ENCODE peak calls at places on chromosomes 6 and 20, in six cellular contexts. V, Z, G, O, L and E are unnamed samples.

GRCh38 chr20:62822239-62822787 is 5.5 kb downstream of the COL9A3 start:
- DNase-seq in V (no peak), Z (no peak), G (no peak), O (no peak), L (no peak), E (no peak)

GRCh38 chr20:59013031-59013951 is 5.9 kb upstream of the TUBB1 start:
- DNase-seq in V (no peak), Z (no peak), G (no peak), O (no peak), L (peak), E (no peak)

GRCh38 chr6:37459981-37460800 is 27.2 kb downstream of the CMTR1 start:
- DNase-seq in V (peak), Z (no peak), G (no peak), O (no peak), L (no peak), E (no peak)

GRCh38 chr20:23658989-23659609 is 21.3 kb upstream of the CST3 start:
- DNase-seq in V (no peak), Z (no peak), G (no peak), O (no peak), L (no peak), E (no peak)

GRCh38 chr6:99066041-99066440 is 118.3 kb upstream of the FBXL4 start:
- DNase-seq in V (no peak), Z (no peak), G (no peak), O (no peak), L (no peak), E (no peak)

GRCh38 chr6:113530769-113531168 is 326.4 kb upstream of the MARCKS start:
- DNase-seq in V (no peak), Z (no peak), G (peak), O (no peak), L (no peak), E (no peak)

GRCh38 chr6:29723666-29724588 is 693 bp downstream of the HLA-F start:
- DNase-seq in V (no peak), Z (peak), G (no peak), O (peak), L (no peak), E (peak)

GRCh38 chr6:158536084-158536890 is 23.6 kb upstream of the TMEM181 start:
- DNase-seq in V (peak), Z (peak), G (peak), O (peak), L (peak), E (peak)

GRCh38 chr6:38715016-38715809 is at the start of gene DNAH8:
- DNase-seq in V (no peak), Z (no peak), G (no peak), O (peak), L (peak), E (no peak)

GRCh38 chr6:75206338-75207210 is 721 bp upstream of the COL12A1 start:
- DNase-seq in V (no peak), Z (no peak), G (no peak), O (no peak), L (no peak), E (peak)

GRCh38 chr20:22303523-22303922 is 280.8 kb downstream of the FOXA2 start:
- DNase-seq in V (no peak), Z (no peak), G (no peak), O (no peak), L (no peak), E (no peak)

GRCh38 chr6:111837641-111838500 is 35.4 kb downstream of the FYN start:
- DNase-seq in V (no peak), Z (no peak), G (no peak), O (no peak), L (no peak), E (no peak)

GRCh38 chr6:128508588-128509296 is 11.7 kb downstream of the PTPRK start:
- DNase-seq in V (no peak), Z (no peak), G (peak), O (peak), L (no peak), E (no peak)

GRCh38 chr20:10984899-10985298 is 311.1 kb upstream of the JAG1 start:
- DNase-seq in V (no peak), Z (no peak), G (no peak), O (no peak), L (no peak), E (no peak)

GRCh38 chr6:7749493-7749892 is 23.6 kb downstream of the BMP6 start:
- DNase-seq in V (no peak), Z (no peak), G (no peak), O (no peak), L (no peak), E (no peak)

GRCh38 chr6:25830461-25830860 is 1.4 kb downstream of the SLC17A1 start:
- DNase-seq in V (no peak), Z (no peak), G (no peak), O (no peak), L (no peak), E (no peak)

GRCh38 chr6:31821301-31822037 is 6.1 kb upstream of the HSPA1B start:
- DNase-seq in V (peak), Z (no peak), G (peak), O (peak), L (peak), E (peak)

GRCh38 chr6:13217206-13217905 is 111.0 kb downstream of the TBC1D7 start:
- DNase-seq in V (no peak), Z (no peak), G (no peak), O (no peak), L (no peak), E (no peak)

GRCh38 chr20:62583424-62583920 is 58.8 kb upstream of the SLCO4A1 start:
- DNase-seq in V (no peak), Z (no peak), G (peak), O (peak), L (no peak), E (no peak)

GRCh38 chr6:134621858-134622257 is 303.9 kb upstream of the SGK1 start:
- DNase-seq in V (no peak), Z (no peak), G (no peak), O (no peak), L (no peak), E (no peak)

GRCh38 chr6:36129889-36130671 is at the start of gene MAPK13:
- DNase-seq in V (peak), Z (no peak), G (no peak), O (no peak), L (no peak), E (no peak)

GRCh38 chr20:3452690-3453089 is 18.1 kb upstream of the ATRN start:
- DNase-seq in V (no peak), Z (no peak), G (no peak), O (no peak), L (no peak), E (no peak)

GRCh38 chr6:89311853-89312531 is 3.1 kb downstream of the GABRR2 start:
- DNase-seq in V (peak), Z (no peak), G (peak), O (peak), L (peak), E (peak)

GRCh38 chr6:33634203-33634727 is 13.1 kb downstream of the ITPR3 start:
- DNase-seq in V (no peak), Z (no peak), G (no peak), O (no peak), L (no peak), E (peak)

GRCh38 chr6:6438286-6438685 is 117.8 kb upstream of the F13A1 start:
- DNase-seq in V (no peak), Z (no peak), G (no peak), O (no peak), L (no peak), E (no peak)

GRCh38 chr20:9269280-9269971 is 200.5 kb downstream of the PLCB4 start:
- DNase-seq in V (no peak), Z (no peak), G (peak), O (no peak), L (no peak), E (no peak)

GRCh38 chr6:74018825-74019224 is 322.8 kb downstream of the CD109 start:
- DNase-seq in V (no peak), Z (no peak), G (peak), O (no peak), L (no peak), E (no peak)

GRCh38 chr6:56036911-56037310 is 161.5 kb upstream of the BMP5 start:
- DNase-seq in V (no peak), Z (no peak), G (no peak), O (no peak), L (no peak), E (no peak)

GRCh38 chr6:33850869-33851541 is 47.2 kb upstream of the MLN start:
- DNase-seq in V (no peak), Z (no peak), G (no peak), O (no peak), L (no peak), E (no peak)

GRCh38 chr20:18832801-18833200 is 19.2 kb downstream of the SCP2D1 start:
- DNase-seq in V (no peak), Z (no peak), G (no peak), O (no peak), L (no peak), E (no peak)

GRCh38 chr20:48422242-48422960 is 405.4 kb downstream of the PREX1 start:
- DNase-seq in V (no peak), Z (no peak), G (no peak), O (no peak), L (no peak), E (no peak)

GRCh38 chr20:3927486-3928291 is 38.5 kb downstream of the PANK2 start:
- DNase-seq in V (peak), Z (no peak), G (peak), O (no peak), L (no peak), E (no peak)

GRCh38 chr6:129635396-129636164 is 74.4 kb downstream of the ARHGAP18 start:
- DNase-seq in V (no peak), Z (no peak), G (peak), O (no peak), L (no peak), E (no peak)

GRCh38 chr6:159077123-159077522 is 32.3 kb upstream of the TAGAP start:
- DNase-seq in V (no peak), Z (no peak), G (no peak), O (no peak), L (no peak), E (no peak)

GRCh38 chr6:138544521-138544920 is 45.2 kb upstream of the NHSL1 start:
- DNase-seq in V (no peak), Z (no peak), G (no peak), O (no peak), L (no peak), E (no peak)

GRCh38 chr6:39684790-39685485 is 40.3 kb downstream of the KIF6 start:
- DNase-seq in V (no peak), Z (no peak), G (peak), O (no peak), L (no peak), E (no peak)

GRCh38 chr6:93407186-93407585 is 12.2 kb downstream of the EPHA7 start:
- DNase-seq in V (peak), Z (no peak), G (peak), O (no peak), L (no peak), E (no peak)